ENCODE peak calls at places on chromosomes 1 and 21, in four cellular contexts. One of them, this sample, is unnamed. For H3K4me1, the result is how much of the 10 kb centered on the place peaks cover.

GRCh38 chr1:210195635-210196160 is 36.9 kb upstream of the SERTAD4 start:
- DNase-seq in lower lobe of right lung: no peak
- DNase-seq in CD4-positive, CD25-positive, alpha-beta regulatory T cell: no peak
- DNase-seq in MM.1S: no peak
- DNase-seq in this sample: no peak

GRCh38 chr1:40868051-40868723 is 6.0 kb upstream of the CITED4 start:
- DNase-seq in lower lobe of right lung: no peak
- DNase-seq in CD4-positive, CD25-positive, alpha-beta regulatory T cell: no peak
- DNase-seq in MM.1S: no peak
- DNase-seq in this sample: no peak

GRCh38 chr1:160744287-160744857 is 5.3 kb downstream of the SLAMF7 start:
- DNase-seq in lower lobe of right lung: no peak
- DNase-seq in CD4-positive, CD25-positive, alpha-beta regulatory T cell: no peak
- DNase-seq in MM.1S: peak
- DNase-seq in this sample: no peak

GRCh38 chr1:50251592-50252165 is 143.0 kb downstream of the ELAVL4 start:
- DNase-seq in lower lobe of right lung: no peak
- DNase-seq in CD4-positive, CD25-positive, alpha-beta regulatory T cell: no peak
- DNase-seq in MM.1S: no peak
- DNase-seq in this sample: no peak

GRCh38 chr1:9013824-9014223 is 12.4 kb downstream of the SLC2A7 start:
- DNase-seq in lower lobe of right lung: no peak
- DNase-seq in CD4-positive, CD25-positive, alpha-beta regulatory T cell: no peak
- DNase-seq in MM.1S: no peak
- DNase-seq in this sample: no peak

GRCh38 chr1:180842890-180843289 is 69.8 kb upstream of the KIAA1614 start:
- DNase-seq in lower lobe of right lung: no peak
- DNase-seq in CD4-positive, CD25-positive, alpha-beta regulatory T cell: no peak
- DNase-seq in MM.1S: no peak
- DNase-seq in this sample: no peak

GRCh38 chr21:43611598-43612369 is 47.5 kb downstream of the HSF2BP start:
- DNase-seq in lower lobe of right lung: peak
- DNase-seq in CD4-positive, CD25-positive, alpha-beta regulatory T cell: no peak
- DNase-seq in MM.1S: peak
- DNase-seq in this sample: peak

GRCh38 chr1:28775121-28775942 is 36.6 kb upstream of the OPRD1 start:
- DNase-seq in lower lobe of right lung: peak
- DNase-seq in CD4-positive, CD25-positive, alpha-beta regulatory T cell: peak
- DNase-seq in MM.1S: peak
- DNase-seq in this sample: peak

GRCh38 chr1:65832296-65832695 is 39.6 kb downstream of the PDE4B start:
- DNase-seq in lower lobe of right lung: no peak
- DNase-seq in CD4-positive, CD25-positive, alpha-beta regulatory T cell: no peak
- DNase-seq in MM.1S: no peak
- DNase-seq in this sample: no peak

GRCh38 chr1:242811092-242811840 is 286.8 kb upstream of the PLD5 start:
- DNase-seq in lower lobe of right lung: no peak
- DNase-seq in CD4-positive, CD25-positive, alpha-beta regulatory T cell: no peak
- DNase-seq in MM.1S: peak
- DNase-seq in this sample: no peak

GRCh38 chr1:21553116-21553926 is 44.1 kb downstream of the ALPL start:
- DNase-seq in lower lobe of right lung: no peak
- DNase-seq in CD4-positive, CD25-positive, alpha-beta regulatory T cell: no peak
- DNase-seq in MM.1S: no peak
- DNase-seq in this sample: no peak

GRCh38 chr1:145962157-145963102 is 1.9 kb downstream of the ANKRD34A start:
- DNase-seq in lower lobe of right lung: no peak
- DNase-seq in CD4-positive, CD25-positive, alpha-beta regulatory T cell: peak
- DNase-seq in MM.1S: no peak
- DNase-seq in this sample: peak

GRCh38 chr21:44352253-44352860 is 1.1 kb upstream of the TRPM2 start:
- DNase-seq in lower lobe of right lung: no peak
- DNase-seq in CD4-positive, CD25-positive, alpha-beta regulatory T cell: no peak
- DNase-seq in MM.1S: no peak
- DNase-seq in this sample: peak

GRCh38 chr1:14822493-14822892 is 224.0 kb downstream of the KAZN start:
- DNase-seq in lower lobe of right lung: peak
- DNase-seq in CD4-positive, CD25-positive, alpha-beta regulatory T cell: no peak
- DNase-seq in MM.1S: no peak
- DNase-seq in this sample: no peak

GRCh38 chr1:84920159-84920558 is 27.2 kb upstream of the LPAR3 start:
- DNase-seq in lower lobe of right lung: no peak
- DNase-seq in CD4-positive, CD25-positive, alpha-beta regulatory T cell: no peak
- DNase-seq in MM.1S: no peak
- DNase-seq in this sample: no peak

DNA sequence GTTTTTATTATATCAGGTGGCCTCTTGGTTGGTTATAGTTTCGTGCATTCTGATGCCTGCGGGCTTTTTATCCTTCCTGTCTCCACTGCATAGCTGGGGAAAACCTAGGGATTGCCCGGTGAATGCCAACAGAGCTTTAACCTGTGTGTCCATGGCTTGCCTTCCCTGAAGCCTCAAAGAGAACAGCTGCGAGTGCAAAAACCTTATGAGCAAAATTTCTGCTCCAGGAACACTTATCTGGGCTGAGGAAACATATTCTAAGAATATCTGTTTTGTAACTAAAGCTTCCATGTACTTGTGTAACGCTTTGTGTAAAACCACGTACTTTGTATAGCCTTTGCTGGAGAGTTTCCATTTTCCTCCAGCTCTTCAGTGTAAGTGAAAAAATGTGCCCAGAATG is 7.2 kb downstream of the CNST start:
- DNase-seq in lower lobe of right lung: no peak
- DNase-seq in CD4-positive, CD25-positive, alpha-beta regulatory T cell: no peak
- DNase-seq in MM.1S: no peak
- DNase-seq in this sample: no peak
- H3K4me1 ChIP-seq in lower lobe of right lung: half or more
- H3K4me1 ChIP-seq in CD4-positive, CD25-positive, alpha-beta regulatory T cell: half or more
- H3K4me1 ChIP-seq in MM.1S: under half
- H3K4me1 ChIP-seq in this sample: under half

GRCh38 chr21:34615487-34615814 is 538 bp upstream of the RCAN1 start:
- DNase-seq in lower lobe of right lung: no peak
- DNase-seq in CD4-positive, CD25-positive, alpha-beta regulatory T cell: no peak
- DNase-seq in MM.1S: no peak
- DNase-seq in this sample: no peak
- H3K4me1 ChIP-seq in lower lobe of right lung: under half
- H3K4me1 ChIP-seq in CD4-positive, CD25-positive, alpha-beta regulatory T cell: under half
- H3K4me1 ChIP-seq in MM.1S: under half
- H3K4me1 ChIP-seq in this sample: under half

GRCh38 chr1:153958111-153958960 is at the start of gene CRTC2:
- DNase-seq in lower lobe of right lung: peak
- DNase-seq in CD4-positive, CD25-positive, alpha-beta regulatory T cell: peak
- DNase-seq in MM.1S: peak
- DNase-seq in this sample: peak
- H3K4me1 ChIP-seq in lower lobe of right lung: half or more
- H3K4me1 ChIP-seq in CD4-positive, CD25-positive, alpha-beta regulatory T cell: half or more
- H3K4me1 ChIP-seq in MM.1S: under half
- H3K4me1 ChIP-seq in this sample: under half

GRCh38 chr1:43549921-43550597 is 19.4 kb downstream of the PTPRF start:
- DNase-seq in lower lobe of right lung: peak
- DNase-seq in CD4-positive, CD25-positive, alpha-beta regulatory T cell: no peak
- DNase-seq in MM.1S: peak
- DNase-seq in this sample: peak
- H3K4me1 ChIP-seq in lower lobe of right lung: half or more
- H3K4me1 ChIP-seq in CD4-positive, CD25-positive, alpha-beta regulatory T cell: under half
- H3K4me1 ChIP-seq in MM.1S: under half
- H3K4me1 ChIP-seq in this sample: half or more

GRCh38 chr1:117635805-117636204 is 30.0 kb downstream of the TENT5C start:
- DNase-seq in lower lobe of right lung: no peak
- DNase-seq in CD4-positive, CD25-positive, alpha-beta regulatory T cell: no peak
- DNase-seq in MM.1S: no peak
- DNase-seq in this sample: no peak
- H3K4me1 ChIP-seq in lower lobe of right lung: under half
- H3K4me1 ChIP-seq in CD4-positive, CD25-positive, alpha-beta regulatory T cell: under half
- H3K4me1 ChIP-seq in MM.1S: half or more
- H3K4me1 ChIP-seq in this sample: under half

DNA sequence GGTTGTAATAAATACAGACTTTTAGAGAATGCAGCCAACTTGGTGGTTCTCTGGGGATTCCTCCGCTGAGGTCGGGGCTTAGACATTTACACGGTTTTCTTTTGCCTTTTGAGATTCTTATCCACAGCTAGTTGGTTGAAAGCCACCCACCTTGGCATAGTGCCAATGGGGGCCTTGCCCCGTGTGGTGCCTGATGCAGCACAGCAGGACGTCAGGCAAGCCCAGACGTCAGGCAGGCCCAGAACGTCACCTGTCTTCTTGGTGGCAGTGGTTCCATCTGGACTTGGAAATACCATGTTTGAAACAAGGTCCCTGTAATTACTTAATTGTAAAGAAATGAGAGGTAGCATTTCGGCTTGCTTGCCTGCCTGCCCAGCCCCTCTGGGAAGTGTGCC is 78.5 kb downstream of the GALNT2 start:
- DNase-seq in lower lobe of right lung: no peak
- DNase-seq in CD4-positive, CD25-positive, alpha-beta regulatory T cell: no peak
- DNase-seq in MM.1S: no peak
- DNase-seq in this sample: no peak
- H3K4me1 ChIP-seq in lower lobe of right lung: under half
- H3K4me1 ChIP-seq in CD4-positive, CD25-positive, alpha-beta regulatory T cell: under half
- H3K4me1 ChIP-seq in MM.1S: half or more
- H3K4me1 ChIP-seq in this sample: under half

GRCh38 chr1:191757003-191757402 is 401.3 kb upstream of the RGS18 start:
- DNase-seq in lower lobe of right lung: no peak
- DNase-seq in CD4-positive, CD25-positive, alpha-beta regulatory T cell: no peak
- DNase-seq in MM.1S: no peak
- DNase-seq in this sample: no peak
- H3K4me1 ChIP-seq in lower lobe of right lung: under half
- H3K4me1 ChIP-seq in CD4-positive, CD25-positive, alpha-beta regulatory T cell: under half
- H3K4me1 ChIP-seq in MM.1S: under half
- H3K4me1 ChIP-seq in this sample: under half

DNA sequence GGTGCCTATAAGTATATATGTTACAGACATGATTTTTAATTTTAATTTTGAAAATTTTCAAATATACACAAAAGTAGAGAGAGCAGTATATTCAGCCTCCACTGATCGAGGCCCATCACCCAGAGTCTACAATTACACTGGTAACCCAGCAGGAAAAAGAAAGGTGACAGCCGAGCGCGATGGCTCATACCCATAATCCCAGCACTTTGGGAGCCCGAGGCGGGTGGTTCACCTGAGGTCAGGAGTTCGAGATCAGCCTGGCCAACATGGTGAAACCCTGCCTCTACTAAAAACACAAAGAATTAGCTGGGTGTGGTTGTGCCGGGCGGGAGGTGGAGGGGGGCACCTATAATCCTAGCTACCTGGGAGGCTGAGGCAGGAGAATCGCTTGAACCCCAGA is 1.4 kb downstream of the YBEY start:
- DNase-seq in lower lobe of right lung: no peak
- DNase-seq in CD4-positive, CD25-positive, alpha-beta regulatory T cell: no peak
- DNase-seq in MM.1S: no peak
- DNase-seq in this sample: no peak
- H3K4me1 ChIP-seq in lower lobe of right lung: half or more
- H3K4me1 ChIP-seq in CD4-positive, CD25-positive, alpha-beta regulatory T cell: under half
- H3K4me1 ChIP-seq in MM.1S: under half
- H3K4me1 ChIP-seq in this sample: under half